ENCODE peak calls at places on chromosomes 5 and 9, in four cellular contexts. One of them, this sample, is unnamed.

GRCh38 chr5:55096186-55096585 is 6.3 kb upstream of the GZMA start:
- DNase-seq in K562: no peak
- DNase-seq in HepG2: no peak
- DNase-seq in GM12878: no peak
- DNase-seq in this sample: no peak

GRCh38 chr9:124273428-124274153 is 15.8 kb downstream of the NEK6 start:
- DNase-seq in K562: no peak
- DNase-seq in HepG2: no peak
- DNase-seq in GM12878: no peak
- DNase-seq in this sample: no peak

GRCh38 chr9:91338681-91339080 is 23.0 kb downstream of the AUH start:
- DNase-seq in K562: no peak
- DNase-seq in HepG2: no peak
- DNase-seq in GM12878: no peak
- DNase-seq in this sample: no peak

GRCh38 chr5:103808464-103809106 is 246.0 kb upstream of the NUDT12 start:
- DNase-seq in K562: peak
- DNase-seq in HepG2: peak
- DNase-seq in GM12878: no peak
- DNase-seq in this sample: peak

GRCh38 chr5:92641031-92641962 is 939.7 kb downstream of the NR2F1-AS1 start:
- DNase-seq in K562: no peak
- DNase-seq in HepG2: peak
- DNase-seq in GM12878: no peak
- DNase-seq in this sample: no peak

GRCh38 chr5:540215-541147 is 16.2 kb upstream of the SLC9A3 start:
- DNase-seq in K562: no peak
- DNase-seq in HepG2: no peak
- DNase-seq in GM12878: no peak
- DNase-seq in this sample: peak

GRCh38 chr9:111957856-111958631 is 61.4 kb downstream of the UGCG start:
- DNase-seq in K562: no peak
- DNase-seq in HepG2: no peak
- DNase-seq in GM12878: no peak
- DNase-seq in this sample: no peak

GRCh38 chr5:72013741-72014703 is 93.3 kb upstream of the MAP1B start:
- DNase-seq in K562: no peak
- DNase-seq in HepG2: no peak
- DNase-seq in GM12878: no peak
- DNase-seq in this sample: no peak

GRCh38 chr9:27654629-27655285 is 81.5 kb upstream of the C9orf72 start:
- DNase-seq in K562: no peak
- DNase-seq in HepG2: no peak
- DNase-seq in GM12878: no peak
- DNase-seq in this sample: no peak

GRCh38 chr5:57396701-57397100 is 85.9 kb downstream of the ACTBL2 start:
- DNase-seq in K562: no peak
- DNase-seq in HepG2: no peak
- DNase-seq in GM12878: no peak
- DNase-seq in this sample: no peak

GRCh38 chr5:178242416-178242815 is 9.8 kb upstream of the PHYKPL start:
- DNase-seq in K562: no peak
- DNase-seq in HepG2: no peak
- DNase-seq in GM12878: no peak
- DNase-seq in this sample: no peak
- TF ChIP-seq ESRRA in K562: no peak
- TF ChIP-seq ESRRA in HepG2: no peak
- TF ChIP-seq ESRRA in GM12878: no peak
- TF ChIP-seq ESRRA in this sample: no peak

GRCh38 chr9:135035781-135036760 is 51.4 kb upstream of the OLFM1 start:
- DNase-seq in K562: no peak
- DNase-seq in HepG2: no peak
- DNase-seq in GM12878: no peak
- DNase-seq in this sample: no peak
- TF ChIP-seq NR2C2 in K562: no peak
- TF ChIP-seq NR2C2 in HepG2: no peak
- TF ChIP-seq NR2C2 in GM12878: no peak
- TF ChIP-seq NR2C2 in this sample: no peak

DNA sequence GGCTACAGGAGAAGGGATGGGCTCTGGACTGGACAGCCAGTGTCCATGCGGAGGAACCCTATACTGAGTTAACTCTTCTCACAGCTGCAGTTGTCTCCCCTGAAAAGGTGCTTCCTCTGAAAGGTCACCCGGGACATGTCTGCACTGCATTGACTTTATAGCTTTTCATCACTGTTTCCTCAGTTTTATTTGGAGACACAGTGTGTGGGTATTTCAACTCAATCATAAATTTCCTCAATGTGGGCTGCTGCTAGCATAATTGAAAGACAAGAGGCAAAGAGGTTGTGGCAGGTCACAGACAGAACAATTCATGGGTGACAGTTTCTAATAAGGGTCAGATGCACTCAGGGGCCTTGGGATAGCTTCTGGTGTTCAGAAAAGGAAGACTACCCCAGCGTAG is 336.8 kb downstream of the KDM4C start:
- DNase-seq in K562: no peak
- DNase-seq in HepG2: no peak
- DNase-seq in GM12878: no peak
- DNase-seq in this sample: no peak
- TF ChIP-seq ATF2 in K562: no peak
- TF ChIP-seq ATF2 in HepG2: no peak
- TF ChIP-seq ATF2 in GM12878: no peak
- TF ChIP-seq ATF2 in this sample: no peak

DNA sequence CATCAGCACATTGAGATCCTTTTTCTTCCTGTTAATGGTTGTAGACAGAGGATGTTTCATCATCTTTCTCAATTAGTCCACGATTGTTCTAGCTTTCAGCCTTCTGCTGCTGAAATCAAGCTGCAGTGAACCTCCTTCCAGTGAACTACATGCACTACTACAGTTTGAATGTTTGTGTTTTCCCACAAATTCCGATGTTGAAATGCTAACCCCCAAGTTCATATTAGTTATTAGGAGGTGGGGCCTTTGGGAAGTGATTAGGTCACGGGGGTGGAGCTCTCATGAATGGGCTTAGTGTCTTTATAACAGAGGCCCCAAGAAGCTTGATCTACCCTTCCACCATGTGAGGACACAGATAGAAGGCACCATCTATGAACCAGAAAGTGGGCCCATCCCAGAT is 32.9 kb downstream of the NSG2 start:
- DNase-seq in K562: no peak
- DNase-seq in HepG2: peak
- DNase-seq in GM12878: no peak
- DNase-seq in this sample: no peak
- TF ChIP-seq ESRRA in K562: no peak
- TF ChIP-seq ESRRA in HepG2: no peak
- TF ChIP-seq ESRRA in GM12878: no peak
- TF ChIP-seq ESRRA in this sample: no peak

GRCh38 chr5:155394727-155395126 is 381.2 kb downstream of the KIF4B start:
- DNase-seq in K562: no peak
- DNase-seq in HepG2: no peak
- DNase-seq in GM12878: no peak
- DNase-seq in this sample: no peak
- TF ChIP-seq NR2C2 in K562: no peak
- TF ChIP-seq NR2C2 in HepG2: no peak
- TF ChIP-seq NR2C2 in GM12878: no peak
- TF ChIP-seq NR2C2 in this sample: no peak

DNA sequence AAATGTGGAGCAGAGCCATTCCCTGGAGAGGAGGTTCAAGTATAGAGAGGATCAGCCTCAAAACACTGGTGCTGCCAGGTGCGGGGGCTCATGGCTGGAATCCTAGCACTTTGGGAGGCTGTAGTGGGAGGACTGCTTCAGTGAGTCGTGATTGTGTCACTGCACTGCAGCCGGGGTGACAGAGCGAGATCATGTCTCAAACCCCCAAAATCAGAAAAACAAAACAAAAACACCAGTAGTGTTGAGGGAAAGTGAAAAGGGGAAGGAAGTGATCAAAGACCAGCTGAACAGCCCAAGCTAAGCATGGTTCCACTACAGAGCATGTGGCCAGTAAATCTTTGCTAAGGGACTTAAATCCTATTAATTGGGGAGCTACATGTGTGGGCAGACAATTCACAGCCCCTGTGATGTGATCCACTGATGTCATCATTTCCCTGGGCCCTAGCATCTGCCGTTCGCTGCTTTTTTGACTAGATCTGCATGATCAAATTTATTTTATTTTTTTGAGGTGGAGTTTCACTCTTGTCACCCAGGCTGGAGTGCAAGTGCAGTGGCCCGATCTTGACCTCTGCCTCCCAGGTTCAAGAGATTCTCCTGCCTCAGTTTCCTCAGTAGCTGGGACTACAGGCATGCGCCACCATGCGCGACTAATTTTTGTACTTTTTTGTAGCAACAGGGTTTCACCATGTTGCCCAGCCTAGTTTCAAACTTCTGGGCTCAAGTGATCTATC is 2.7 kb upstream of the PCBD2 start:
- DNase-seq in K562: no peak
- DNase-seq in HepG2: no peak
- DNase-seq in GM12878: peak
- DNase-seq in this sample: no peak
- TF ChIP-seq ATF2 in K562: no peak
- TF ChIP-seq ATF2 in HepG2: no peak
- TF ChIP-seq ATF2 in GM12878: no peak
- TF ChIP-seq ATF2 in this sample: no peak

GRCh38 chr5:142871880-142872200 is 101.7 kb downstream of the ARHGAP26 start:
- DNase-seq in K562: peak
- DNase-seq in HepG2: no peak
- DNase-seq in GM12878: no peak
- DNase-seq in this sample: no peak

GRCh38 chr5:142872217-142872616 is 102.0 kb downstream of the ARHGAP26 start:
- DNase-seq in K562: no peak
- DNase-seq in HepG2: no peak
- DNase-seq in GM12878: no peak
- DNase-seq in this sample: no peak

GRCh38 chr5:142870552-142870951 is 100.4 kb downstream of the ARHGAP26 start:
- DNase-seq in K562: no peak
- DNase-seq in HepG2: no peak
- DNase-seq in GM12878: no peak
- DNase-seq in this sample: no peak

GRCh38 chr5:142871056-142871879 is 101.1 kb downstream of the ARHGAP26 start:
- DNase-seq in K562: no peak
- DNase-seq in HepG2: no peak
- DNase-seq in GM12878: no peak
- DNase-seq in this sample: no peak

DNA sequence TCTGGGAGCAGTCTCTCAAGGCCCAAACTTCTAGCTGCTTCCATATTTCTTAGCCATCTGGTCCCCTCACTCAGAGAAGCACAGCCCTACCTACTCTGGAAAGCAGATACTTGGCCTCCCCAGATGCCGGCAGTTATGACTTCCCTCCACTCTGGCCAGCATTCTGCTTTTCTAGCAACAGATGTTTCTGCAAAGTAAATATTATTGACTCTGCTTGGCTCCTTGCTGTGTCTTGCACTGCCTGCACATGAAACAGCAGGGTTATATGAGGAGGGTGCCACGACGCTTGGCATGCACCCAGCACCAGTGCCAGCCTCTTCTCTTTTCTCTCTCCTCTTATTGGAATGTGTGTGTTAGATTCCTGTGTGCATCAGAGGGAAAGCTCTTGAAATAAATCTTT is 99.7 kb downstream of the ARHGAP26 start:
- DNase-seq in K562: no peak
- DNase-seq in HepG2: no peak
- DNase-seq in GM12878: no peak
- DNase-seq in this sample: no peak
- TF ChIP-seq ESRRA in K562: no peak
- TF ChIP-seq ESRRA in HepG2: no peak
- TF ChIP-seq ESRRA in GM12878: no peak
- TF ChIP-seq ESRRA in this sample: no peak

This sample was measured in WTC11.